ENCODE peak calls at places on chromosome 14, in five cellular contexts. A is right cardiac atrium; Q is RWPE2; Z is HCT116; O is naive thymus-derived CD4-positive, alpha-beta T cell. X is an unnamed sample.

GRCh38 chr14:95609398-95609990 is 74.6 kb downstream of the GLRX5 start:
- ATAC-seq in A (no peak), Q (peak; percentile 60), Z (peak; percentile 89), O (no peak), X (no peak)

GRCh38 chr14:65462411-65462810 is 49.9 kb downstream of the FUT8 start:
- ATAC-seq in A (no peak), Q (peak; percentile 96), Z (peak; percentile 62), O (no peak), X (no peak)

GRCh38 chr14:71355324-71356201 is 448.3 kb downstream of the PCNX1 start:
- ATAC-seq in A (peak; percentile 90), Q (peak; percentile 66), Z (no peak), O (peak; percentile 63), X (peak; percentile 85)

GRCh38 chr14:74979442-74980397 is 23.0 kb upstream of the EIF2B2 start:
- ATAC-seq in A (peak; percentile 37), Q (peak; percentile 54), Z (peak; percentile 63), O (no peak), X (no peak)

GRCh38 chr14:76701981-76702380 is 59.3 kb upstream of the VASH1 start:
- ATAC-seq in A (peak; percentile 94), Q (no peak), Z (no peak), O (no peak), X (peak; percentile 91)

GRCh38 chr14:68753696-68754095 is 39.2 kb downstream of the ZFP36L1 start:
- ATAC-seq in A (no peak), Q (no peak), Z (no peak), O (no peak), X (no peak)

GRCh38 chr14:32405856-32406255 is 76.8 kb downstream of the AKAP6 start:
- ATAC-seq in A (no peak), Q (no peak), Z (no peak), O (no peak), X (no peak)

GRCh38 chr14:36550899-36551298 is 30.9 kb upstream of the NKX2-1 start:
- ATAC-seq in A (no peak), Q (no peak), Z (no peak), O (no peak), X (no peak)

GRCh38 chr14:22896351-22896750 is 13.3 kb downstream of the REM2 start:
- ATAC-seq in A (no peak), Q (no peak), Z (no peak), O (no peak), X (no peak)

GRCh38 chr14:104138098-104138890 is at the start of gene KIF26A:
- ATAC-seq in A (peak; percentile 67), Q (peak; percentile 30), Z (peak; percentile 75), O (no peak), X (peak; percentile 36)

GRCh38 chr14:57889245-57889644 is 23.4 kb upstream of the SLC35F4 start:
- ATAC-seq in A (peak; percentile 90), Q (peak; percentile 62), Z (peak; percentile 14), O (no peak), X (peak; percentile 31)

GRCh38 chr14:23550827-23551265 is 719 bp downstream of the ZFHX2 start:
- ATAC-seq in A (peak; percentile 27), Q (peak; percentile 21), Z (peak; percentile 7), O (no peak), X (no peak)

GRCh38 chr14:54854181-54854580 is 48.4 kb downstream of the GCH1 start:
- ATAC-seq in A (no peak), Q (no peak), Z (no peak), O (peak; percentile 34), X (no peak)

GRCh38 chr14:90087433-90087832 is 25.6 kb downstream of the KCNK13 start:
- ATAC-seq in A (peak; percentile 98), Q (peak; percentile 96), Z (no peak), O (peak; percentile 89), X (peak; percentile 61)

GRCh38 chr14:73477618-73478266 is 13.0 kb upstream of the RIOX1 start:
- ATAC-seq in A (no peak), Q (peak; percentile 77), Z (no peak), O (peak; percentile 85), X (no peak)

GRCh38 chr14:104593241-104593701 is 11.3 kb downstream of the TMEM179 start:
- ATAC-seq in A (peak; percentile 3), Q (no peak), Z (no peak), O (no peak), X (no peak)

GRCh38 chr14:93045965-93046695 is 69.6 kb downstream of the ITPK1 start:
- ATAC-seq in A (peak; percentile 7), Q (no peak), Z (peak; percentile 15), O (no peak), X (no peak)

GRCh38 chr14:65751510-65751909 is 339.0 kb downstream of the FUT8 start:
- ATAC-seq in A (no peak), Q (no peak), Z (no peak), O (no peak), X (no peak)

GRCh38 chr14:76639606-76640272 is 121.5 kb upstream of the VASH1 start:
- ATAC-seq in A (no peak), Q (no peak), Z (no peak), O (no peak), X (no peak)

GRCh38 chr14:39491134-39491541 is 58.9 kb upstream of the FBXO33 start:
- ATAC-seq in A (no peak), Q (no peak), Z (no peak), O (no peak), X (no peak)

GRCh38 chr14:102962111-102962627 is 39.7 kb downstream of the AMN start:
- ATAC-seq in A (no peak), Q (no peak), Z (no peak), O (no peak), X (no peak)

GRCh38 chr14:21023817-21024667 is 819 bp downstream of the NDRG2 start:
- ATAC-seq in A (peak; percentile 3), Q (no peak), Z (no peak), O (peak; percentile 1), X (no peak)

GRCh38 chr14:21735639-21736307 is 62.2 kb upstream of the OR4E1 start:
- ATAC-seq in A (no peak), Q (no peak), Z (no peak), O (peak; percentile 73), X (no peak)